ENCODE peak calls at places on chromosomes 2 and 18, in six cellular contexts. S, R, M, L, Z and N are unnamed samples.

GRCh38 chr18:56000041-56000440 is 412.0 kb upstream of the TCF4 start:
- DNase-seq in S (no peak), R (no peak), M (no peak), L (no peak), Z (no peak), N (no peak)

GRCh38 chr2:24912523-24912922 is 7.5 kb downstream of the ADCY3 start:
- DNase-seq in S (peak), R (no peak), M (no peak), L (no peak), Z (no peak), N (no peak)

GRCh38 chr2:64400733-64401500 is 53.0 kb upstream of the LGALSL start:
- DNase-seq in S (no peak), R (no peak), M (no peak), L (no peak), Z (no peak), N (no peak)

GRCh38 chr18:52190630-52191029 is 149.4 kb upstream of the DCC start:
- DNase-seq in S (no peak), R (no peak), M (no peak), L (no peak), Z (no peak), N (no peak)

GRCh38 chr2:96082211-96083063 is 33.9 kb downstream of the ADRA2B start:
- DNase-seq in S (peak), R (no peak), M (no peak), L (no peak), Z (no peak), N (no peak)

GRCh38 chr2:230691005-230691647 is 21.5 kb upstream of the CAB39 start:
- DNase-seq in S (no peak), R (no peak), M (peak), L (no peak), Z (no peak), N (no peak)

GRCh38 chr2:54482725-54483124 is 26.6 kb downstream of the SPTBN1 start:
- DNase-seq in S (no peak), R (no peak), M (peak), L (no peak), Z (no peak), N (no peak)

GRCh38 chr2:173230181-173230580 is 124.5 kb upstream of the CDCA7 start:
- DNase-seq in S (no peak), R (no peak), M (no peak), L (no peak), Z (no peak), N (no peak)

GRCh38 chr18:452801-453200 is 47.7 kb downstream of the COLEC12 start:
- DNase-seq in S (no peak), R (no peak), M (no peak), L (no peak), Z (no peak), N (no peak)

GRCh38 chr2:20619624-20620024 is 31.3 kb downstream of the HS1BP3 start:
- DNase-seq in S (no peak), R (no peak), M (no peak), L (no peak), Z (no peak), N (no peak)

GRCh38 chr2:207974214-207974600 is 51.1 kb downstream of the PLEKHM3 start:
- DNase-seq in S (no peak), R (no peak), M (no peak), L (no peak), Z (no peak), N (no peak)